ENCODE peak calls at places on chromosomes 6 and 20, in seven cellular contexts. One of them, this sample, is unnamed.

GRCh38 chr6:45801471-45802289 is 214.0 kb downstream of the CLIC5 start:
- DNase-seq in K562: no peak
- DNase-seq in stomach: no peak
- DNase-seq in sigmoid colon: no peak
- DNase-seq in H1: no peak
- DNase-seq in SK-N-SH: no peak
- DNase-seq in HepG2: no peak
- DNase-seq in this sample: no peak

GRCh38 chr6:18210707-18211106 is 53.6 kb downstream of the DEK start:
- DNase-seq in K562: no peak
- DNase-seq in stomach: no peak
- DNase-seq in H1: no peak
- DNase-seq in SK-N-SH: no peak
- DNase-seq in HepG2: no peak
- DNase-seq in sigmoid colon: no peak
- DNase-seq in this sample: no peak

GRCh38 chr20:23159256-23159922 is 73.3 kb upstream of the CD93 start:
- DNase-seq in stomach: peak; percentile 25
- DNase-seq in SK-N-SH: no peak
- DNase-seq in H1: peak; percentile 17
- DNase-seq in sigmoid colon: peak; percentile 69
- DNase-seq in HepG2: no peak
- DNase-seq in K562: no peak
- DNase-seq in this sample: no peak

GRCh38 chr6:142918339-142919042 is 26.5 kb downstream of the HIVEP2 start:
- DNase-seq in HepG2: no peak
- DNase-seq in stomach: no peak
- DNase-seq in H1: no peak
- DNase-seq in sigmoid colon: no peak
- DNase-seq in K562: no peak
- DNase-seq in SK-N-SH: peak; percentile 12
- DNase-seq in this sample: no peak

GRCh38 chr6:16759646-16760535 is 1.4 kb downstream of the ATXN1 start:
- DNase-seq in HepG2: peak; percentile 71
- DNase-seq in stomach: peak; percentile 91
- DNase-seq in SK-N-SH: peak; percentile 85
- DNase-seq in H1: peak; percentile 79
- DNase-seq in sigmoid colon: peak; percentile 97
- DNase-seq in K562: peak; percentile 64
- DNase-seq in this sample: peak; percentile 96

GRCh38 chr6:98016565-98016964 is 733.5 kb upstream of the MMS22L start:
- DNase-seq in sigmoid colon: no peak
- DNase-seq in stomach: no peak
- DNase-seq in HepG2: no peak
- DNase-seq in SK-N-SH: no peak
- DNase-seq in H1: no peak
- DNase-seq in K562: no peak
- DNase-seq in this sample: no peak

GRCh38 chr6:42520786-42521607 is 42.8 kb upstream of the UBR2 start:
- DNase-seq in HepG2: no peak
- DNase-seq in stomach: no peak
- DNase-seq in H1: no peak
- DNase-seq in SK-N-SH: no peak
- DNase-seq in K562: no peak
- DNase-seq in sigmoid colon: no peak
- DNase-seq in this sample: no peak

GRCh38 chr6:12245763-12246720 is 44.1 kb upstream of the EDN1 start:
- DNase-seq in stomach: no peak
- DNase-seq in HepG2: no peak
- DNase-seq in SK-N-SH: no peak
- DNase-seq in H1: no peak
- DNase-seq in K562: no peak
- DNase-seq in sigmoid colon: no peak
- DNase-seq in this sample: no peak

GRCh38 chr6:35088281-35089215 is 52.6 kb downstream of the TCP11 start:
- DNase-seq in SK-N-SH: no peak
- DNase-seq in HepG2: no peak
- DNase-seq in stomach: no peak
- DNase-seq in sigmoid colon: peak; percentile 61
- DNase-seq in K562: no peak
- DNase-seq in H1: peak; percentile 43
- DNase-seq in this sample: peak; percentile 77

GRCh38 chr6:40419377-40419776 is 167.8 kb downstream of the LRFN2 start:
- DNase-seq in stomach: no peak
- DNase-seq in sigmoid colon: no peak
- DNase-seq in H1: no peak
- DNase-seq in HepG2: no peak
- DNase-seq in SK-N-SH: no peak
- DNase-seq in K562: no peak
- DNase-seq in this sample: no peak

GRCh38 chr6:46325561-46326525 is 155.1 kb upstream of the ENPP5 start:
- DNase-seq in H1: peak; percentile 47
- DNase-seq in HepG2: no peak
- DNase-seq in SK-N-SH: no peak
- DNase-seq in stomach: no peak
- DNase-seq in K562: no peak
- DNase-seq in sigmoid colon: no peak
- DNase-seq in this sample: peak; percentile 79

GRCh38 chr6:38974389-38975133 is 74.0 kb upstream of the GLP1R start:
- DNase-seq in HepG2: no peak
- DNase-seq in sigmoid colon: no peak
- DNase-seq in K562: no peak
- DNase-seq in stomach: no peak
- DNase-seq in SK-N-SH: no peak
- DNase-seq in H1: no peak
- DNase-seq in this sample: no peak

DNA sequence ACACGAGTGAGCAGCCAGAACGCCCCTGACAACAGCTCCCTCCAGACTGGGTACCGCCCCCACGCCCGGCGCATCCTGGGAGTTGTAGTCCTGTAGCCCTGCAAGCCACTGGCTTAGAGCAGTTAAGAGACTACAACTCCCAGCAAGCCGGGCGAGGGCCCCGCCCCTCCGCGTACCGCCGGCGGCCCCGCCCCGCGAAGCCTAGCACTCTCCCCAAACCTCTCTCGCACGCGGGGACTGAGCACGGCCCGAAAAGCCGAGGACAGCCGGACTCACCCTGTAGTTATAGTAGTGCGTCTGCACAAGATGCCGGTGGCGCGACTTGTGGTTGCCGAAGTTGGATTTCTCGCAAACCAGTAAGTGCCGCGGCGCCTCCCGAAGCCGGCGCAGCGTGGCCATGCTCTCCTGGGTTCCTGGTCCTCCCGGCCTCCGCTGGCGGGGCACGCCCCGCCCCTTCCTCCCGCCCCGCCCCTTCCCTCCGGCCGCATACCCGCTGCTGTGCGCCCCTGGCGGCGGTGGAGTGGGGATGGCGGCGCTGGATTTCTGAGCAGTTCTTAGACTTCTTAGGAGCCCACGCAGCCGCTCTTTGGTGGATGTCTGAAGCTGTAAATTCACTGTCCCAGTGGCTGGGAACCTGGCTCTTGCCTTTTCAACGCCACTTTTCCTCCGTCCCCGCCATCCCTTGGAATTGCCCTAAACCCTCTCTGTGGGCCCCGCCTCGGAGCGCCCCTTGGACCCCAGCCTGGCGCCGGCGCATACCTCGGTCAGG is at the start of gene RPP40:
- DNase-seq in sigmoid colon: peak; percentile 98
- DNase-seq in stomach: peak; percentile 97
- DNase-seq in H1: peak; percentile 99
- DNase-seq in K562: peak; percentile 97
- DNase-seq in HepG2: peak; percentile 97
- DNase-seq in SK-N-SH: peak; percentile 96
- DNase-seq in this sample: peak; percentile 98
- TF ChIP-seq POLR2AphosphoS5 in sigmoid colon: peak; percentile 11
- TF ChIP-seq POLR2AphosphoS5 in stomach: no peak
- TF ChIP-seq POLR2AphosphoS5 in H1: no peak
- TF ChIP-seq POLR2AphosphoS5 in K562: peak; percentile 68
- TF ChIP-seq POLR2AphosphoS5 in HepG2: peak; percentile 85
- TF ChIP-seq POLR2AphosphoS5 in SK-N-SH: peak; percentile 64
- TF ChIP-seq POLR2AphosphoS5 in this sample: no peak

GRCh38 chr20:5065489-5066383 is 54.0 kb downstream of the PCNA start:
- DNase-seq in H1: no peak
- DNase-seq in HepG2: peak; percentile 84
- DNase-seq in K562: no peak
- DNase-seq in sigmoid colon: peak; percentile 68
- DNase-seq in stomach: peak; percentile 70
- DNase-seq in SK-N-SH: no peak
- DNase-seq in this sample: peak; percentile 82

GRCh38 chr20:5058873-5059272 is 57.6 kb upstream of the SLC23A2 start:
- DNase-seq in H1: no peak
- DNase-seq in HepG2: no peak
- DNase-seq in sigmoid colon: no peak
- DNase-seq in K562: no peak
- DNase-seq in SK-N-SH: no peak
- DNase-seq in stomach: no peak
- DNase-seq in this sample: no peak

GRCh38 chr20:5056801-5057599 is 55.7 kb upstream of the SLC23A2 start:
- DNase-seq in stomach: peak; percentile 43
- DNase-seq in K562: peak; percentile 47
- DNase-seq in HepG2: peak; percentile 69
- DNase-seq in sigmoid colon: no peak
- DNase-seq in SK-N-SH: no peak
- DNase-seq in H1: peak; percentile 69
- DNase-seq in this sample: no peak

GRCh38 chr20:5061209-5061608 is 58.5 kb downstream of the PCNA start:
- DNase-seq in H1: no peak
- DNase-seq in stomach: no peak
- DNase-seq in HepG2: peak; percentile 65
- DNase-seq in SK-N-SH: no peak
- DNase-seq in sigmoid colon: no peak
- DNase-seq in K562: no peak
- DNase-seq in this sample: no peak
- H3K27ac ChIP-seq in H1: no peak overlapping the region
- H3K27ac ChIP-seq in stomach: no peak overlapping the region
- H3K27ac ChIP-seq in HepG2: no peak overlapping the region
- H3K27ac ChIP-seq in SK-N-SH: no peak overlapping the region
- H3K27ac ChIP-seq in sigmoid colon: no peak overlapping the region
- H3K27ac ChIP-seq in K562: no peak overlapping the region
- H3K27ac ChIP-seq in this sample: no peak overlapping the region

DNA sequence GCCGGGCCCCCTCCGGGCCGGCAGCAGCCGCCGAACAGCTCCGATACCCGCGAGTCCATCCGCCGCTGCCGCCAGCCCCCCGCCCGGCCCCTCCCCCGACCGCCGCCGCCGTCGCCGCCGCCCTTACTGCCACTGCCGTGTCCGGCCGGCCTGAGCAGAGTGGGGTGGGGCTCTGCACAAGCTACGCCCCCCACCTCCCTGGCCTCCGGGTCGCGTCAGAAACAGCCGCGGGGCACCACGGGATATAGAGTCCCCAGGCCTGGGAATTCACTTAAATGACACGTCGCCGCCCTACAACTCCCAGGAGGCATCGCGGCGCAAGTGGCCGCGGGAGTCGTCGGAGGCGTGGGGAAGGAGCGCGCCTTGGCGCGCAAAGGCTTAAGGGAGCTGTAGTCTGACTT is at the start of gene GTPBP2:
- DNase-seq in HepG2: peak; percentile 99
- DNase-seq in stomach: peak; percentile 99
- DNase-seq in K562: peak; percentile 95
- DNase-seq in H1: peak; percentile 94
- DNase-seq in sigmoid colon: peak; percentile 100
- DNase-seq in SK-N-SH: peak; percentile 97
- DNase-seq in this sample: peak; percentile 100
- TF ChIP-seq EP300 in HepG2: no peak
- TF ChIP-seq EP300 in stomach: no peak
- TF ChIP-seq EP300 in K562: no peak
- TF ChIP-seq EP300 in H1: no peak
- TF ChIP-seq EP300 in sigmoid colon: no peak
- TF ChIP-seq EP300 in SK-N-SH: no peak
- TF ChIP-seq EP300 in this sample: no peak

GRCh38 chr6:5205035-5205469 is 55.7 kb downstream of the LYRM4 start:
- DNase-seq in SK-N-SH: no peak
- DNase-seq in stomach: no peak
- DNase-seq in K562: no peak
- DNase-seq in H1: no peak
- DNase-seq in HepG2: no peak
- DNase-seq in sigmoid colon: no peak
- DNase-seq in this sample: no peak

GRCh38 chr6:5208039-5208438 is 52.7 kb downstream of the LYRM4 start:
- DNase-seq in sigmoid colon: no peak
- DNase-seq in stomach: no peak
- DNase-seq in H1: no peak
- DNase-seq in SK-N-SH: no peak
- DNase-seq in K562: no peak
- DNase-seq in HepG2: no peak
- DNase-seq in this sample: no peak

GRCh38 chr6:5204340-5204739 is 56.4 kb downstream of the LYRM4 start:
- DNase-seq in H1: no peak
- DNase-seq in sigmoid colon: no peak
- DNase-seq in K562: no peak
- DNase-seq in SK-N-SH: no peak
- DNase-seq in stomach: no peak
- DNase-seq in HepG2: no peak
- DNase-seq in this sample: no peak

GRCh38 chr6:5206920-5207561 is 53.7 kb downstream of the LYRM4 start:
- DNase-seq in K562: no peak
- DNase-seq in stomach: no peak
- DNase-seq in SK-N-SH: no peak
- DNase-seq in H1: no peak
- DNase-seq in sigmoid colon: no peak
- DNase-seq in HepG2: no peak
- DNase-seq in this sample: no peak

DNA sequence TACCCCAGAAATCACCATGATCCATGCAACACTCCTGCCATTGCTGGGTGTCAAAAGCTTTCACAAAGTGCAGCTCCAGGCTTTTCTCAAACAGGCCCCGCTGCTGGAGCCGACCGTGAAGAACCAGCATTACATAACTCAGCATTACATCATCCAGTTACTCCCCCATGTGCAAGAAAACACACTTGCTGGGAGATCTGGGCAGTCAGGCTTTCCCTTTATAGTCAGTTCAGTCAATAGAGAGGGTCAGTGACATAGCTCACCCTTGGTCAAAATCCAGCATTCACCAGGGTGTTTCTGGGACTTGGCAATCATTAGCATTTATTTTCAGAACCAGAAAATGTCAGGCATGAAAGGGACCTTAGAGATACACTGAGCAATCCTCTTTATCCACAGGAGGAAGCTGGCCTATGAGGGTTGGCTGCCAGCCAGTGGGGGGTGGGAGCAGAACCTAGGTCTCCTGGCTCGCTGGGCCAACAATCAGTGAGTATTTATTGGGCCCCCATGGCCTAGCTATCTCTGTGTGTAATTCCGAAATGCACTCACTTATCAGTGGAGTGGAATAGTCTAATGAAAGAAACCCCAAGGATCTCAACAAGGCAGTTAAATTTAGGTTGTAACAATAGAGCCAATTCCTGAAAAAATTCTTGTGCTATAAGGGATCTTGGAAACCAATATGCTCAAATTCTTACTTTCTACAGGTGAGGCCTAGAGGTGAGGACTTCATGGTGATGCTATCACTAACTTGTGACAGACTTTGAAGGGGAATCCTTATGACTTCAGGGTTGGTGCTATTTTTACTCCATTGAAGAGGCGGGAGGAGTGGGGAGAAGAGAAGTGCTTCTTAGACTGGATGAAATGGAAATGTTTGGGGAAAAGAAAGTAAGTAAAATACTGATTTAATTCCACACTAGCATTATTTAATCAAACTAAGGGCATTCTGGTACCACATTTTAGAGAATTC is 54.6 kb downstream of the LYRM4 start:
- DNase-seq in K562: no peak
- DNase-seq in HepG2: peak; percentile 95
- DNase-seq in sigmoid colon: peak; percentile 84
- DNase-seq in H1: no peak
- DNase-seq in SK-N-SH: peak; percentile 23
- DNase-seq in stomach: peak; percentile 38
- DNase-seq in this sample: no peak
- TF ChIP-seq POLR2AphosphoS5 in K562: no peak
- TF ChIP-seq POLR2AphosphoS5 in HepG2: no peak
- TF ChIP-seq POLR2AphosphoS5 in sigmoid colon: no peak
- TF ChIP-seq POLR2AphosphoS5 in H1: no peak
- TF ChIP-seq POLR2AphosphoS5 in SK-N-SH: no peak
- TF ChIP-seq POLR2AphosphoS5 in stomach: no peak
- TF ChIP-seq POLR2AphosphoS5 in this sample: no peak

This sample was measured in suprapubic skin.